ENCODE peak calls at places on chromosomes 11 and 22, in five cellular contexts. J, U, L, B and H are unnamed samples. For H3K27me3 and H3K4me1, the result is how much of the 10 kb centered on the place peaks cover.

GRCh38 chr11:78313898-78314297 is 103.7 kb downstream of the GAB2 start:
- DNase-seq in J (no peak), U (no peak), L (no peak), B (no peak), H (no peak)

GRCh38 chr11:103541186-103541795 is 432.1 kb downstream of the DYNC2H1 start:
- DNase-seq in J (no peak), U (no peak), L (no peak), B (no peak), H (peak)

GRCh38 chr22:47279337-47279736 is 516.9 kb downstream of the TBC1D22A start:
- DNase-seq in J (no peak), U (no peak), L (no peak), B (no peak), H (no peak)

GRCh38 chr11:65019824-65020223 is 5.9 kb downstream of the ARL2 start:
- DNase-seq in J (no peak), U (no peak), L (no peak), B (no peak), H (no peak)

GRCh38 chr11:61727401-61727811 is 25.0 kb upstream of the MYRF start:
- DNase-seq in J (no peak), U (no peak), L (no peak), B (no peak), H (no peak)

GRCh38 chr22:17570851-17571631 is 7.7 kb downstream of the SLC25A18 start:
- DNase-seq in J (peak), U (no peak), L (peak), B (peak), H (no peak)

GRCh38 chr11:109641549-109641948 is 219.6 kb downstream of the C11orf87 start:
- DNase-seq in J (no peak), U (no peak), L (no peak), B (no peak), H (peak)

GRCh38 chr11:10026514-10026913 is 267.5 kb downstream of the SBF2 start:
- DNase-seq in J (no peak), U (no peak), L (no peak), B (no peak), H (no peak)

GRCh38 chr11:26753738-26754504 is 32.1 kb upstream of the SLC5A12 start:
- DNase-seq in J (peak), U (no peak), L (peak), B (no peak), H (peak)

GRCh38 chr22:21921184-21921721 is 31.4 kb downstream of the PPM1F start:
- DNase-seq in J (peak), U (no peak), L (no peak), B (no peak), H (no peak)

GRCh38 chr11:73320786-73321325 is 12.8 kb downstream of the ARHGEF17 start:
- DNase-seq in J (peak), U (no peak), L (no peak), B (no peak), H (no peak)

GRCh38 chr22:49235463-49236300 is 592.0 kb downstream of the BRD1 start:
- DNase-seq in J (no peak), U (no peak), L (no peak), B (peak), H (no peak)

GRCh38 chr11:76152086-76152658 is 54.1 kb downstream of the WNT11 start:
- DNase-seq in J (peak), U (peak), L (peak), B (peak), H (peak)

GRCh38 chr22:20463324-20464095 is 25.9 kb upstream of the SCARF2 start:
- DNase-seq in J (peak), U (no peak), L (no peak), B (no peak), H (peak)

GRCh38 chr11:100892886-100893285 is 205.8 kb downstream of the ARHGAP42 start:
- DNase-seq in J (no peak), U (no peak), L (no peak), B (no peak), H (no peak)

GRCh38 chr22:43101306-43101705 is 9.2 kb upstream of the BIK start:
- DNase-seq in J (no peak), U (no peak), L (peak), B (no peak), H (no peak)

GRCh38 chr11:12777208-12777874 is 103.1 kb downstream of the TEAD1 start:
- DNase-seq in J (no peak), U (no peak), L (no peak), B (no peak), H (no peak)

GRCh38 chr11:102912482-102912830 is 37.7 kb upstream of the MMP12 start:
- DNase-seq in J (no peak), U (no peak), L (no peak), B (no peak), H (no peak)

DNA sequence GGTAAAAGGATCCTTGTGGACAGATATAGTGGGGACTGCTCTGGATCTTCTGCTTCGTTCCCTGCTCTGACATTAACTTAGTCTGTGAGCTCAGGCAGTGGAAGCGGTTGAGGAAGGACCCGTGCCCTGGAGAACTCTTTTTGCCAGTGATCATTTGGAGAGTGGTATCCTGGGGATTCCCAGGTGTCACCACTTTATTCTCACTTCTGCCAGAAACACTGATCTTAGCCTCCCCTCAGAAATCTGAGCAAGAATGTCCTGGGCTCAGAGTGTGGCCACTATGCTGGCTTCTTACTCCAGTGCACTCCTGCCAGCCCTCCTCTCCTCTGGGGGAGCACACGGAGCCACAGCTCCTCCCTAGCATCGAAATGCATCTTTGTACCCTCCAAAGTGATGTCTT is 7.6 kb upstream of the PHOX2A start:
- DNase-seq in J (no peak), U (no peak), L (no peak), B (no peak), H (no peak)
- H3K27me3 ChIP-seq in J (under half), U (under half), L (under half), B (under half), H (under half)

GRCh38 chr22:41915783-41916493 is 1.1 kb upstream of the SHISA8 start:
- DNase-seq in J (no peak), U (no peak), L (no peak), B (no peak), H (no peak)

GRCh38 chr22:41915035-41915782 is at the start of gene SHISA8:
- DNase-seq in J (peak), U (peak), L (peak), B (peak), H (peak)

GRCh38 chr22:41913040-41913719 is 1.7 kb downstream of the SHISA8 start:
- DNase-seq in J (no peak), U (no peak), L (no peak), B (no peak), H (no peak)

GRCh38 chr22:41913842-41914534 is 886 bp downstream of the SHISA8 start:
- DNase-seq in J (no peak), U (no peak), L (no peak), B (no peak), H (no peak)

DNA sequence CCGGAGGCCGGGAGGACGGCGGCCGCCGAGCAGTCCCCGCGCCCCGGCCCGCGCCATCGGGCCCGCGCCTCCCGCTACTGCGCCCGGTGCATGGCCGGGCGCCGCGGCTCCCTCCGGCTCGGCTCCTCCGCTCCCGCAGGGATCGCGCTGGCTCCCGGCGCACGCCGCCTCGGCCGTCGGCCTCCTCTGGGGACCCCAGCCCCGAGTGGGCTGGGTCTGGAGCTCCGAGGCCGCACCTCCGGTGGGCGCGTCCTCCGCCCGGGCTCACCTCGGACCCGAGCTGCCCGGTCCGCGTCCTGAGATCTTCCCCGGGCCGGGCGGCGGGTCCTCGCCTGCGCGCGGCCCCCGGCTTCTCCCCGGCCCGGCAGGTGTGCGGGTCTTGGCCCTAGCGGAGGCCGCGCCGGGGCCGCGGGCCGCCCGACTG is 251 bp downstream of the SHISA8 start:
- DNase-seq in J (no peak), U (no peak), L (no peak), B (no peak), H (no peak)
- H3K27ac ChIP-seq in J (no peak), U (no peak), L (no peak), B (no peak), H (no peak)

DNA sequence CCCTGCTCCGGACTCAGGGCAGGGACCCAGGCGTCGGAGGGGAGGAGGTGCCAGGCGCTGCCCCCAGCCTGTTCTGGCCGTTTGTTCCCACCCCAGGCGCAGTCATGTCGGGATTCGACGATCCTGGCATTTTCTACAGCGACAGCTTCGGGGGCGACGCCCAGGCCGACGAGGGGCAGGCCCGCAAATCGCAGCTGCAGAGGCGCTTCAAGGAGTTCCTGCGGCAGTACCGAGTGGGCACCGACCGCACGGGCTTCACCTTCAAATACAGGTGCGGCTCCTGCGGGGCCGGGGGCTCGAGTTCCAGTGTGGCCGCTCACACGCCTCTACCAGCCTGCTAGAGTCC is 368 bp downstream of the MCM5 start:
- DNase-seq in J (no peak), U (no peak), L (no peak), B (no peak), H (peak)
- H3K4me1 ChIP-seq in J (under half), U (under half), L (under half), B (under half), H (under half)

DNA sequence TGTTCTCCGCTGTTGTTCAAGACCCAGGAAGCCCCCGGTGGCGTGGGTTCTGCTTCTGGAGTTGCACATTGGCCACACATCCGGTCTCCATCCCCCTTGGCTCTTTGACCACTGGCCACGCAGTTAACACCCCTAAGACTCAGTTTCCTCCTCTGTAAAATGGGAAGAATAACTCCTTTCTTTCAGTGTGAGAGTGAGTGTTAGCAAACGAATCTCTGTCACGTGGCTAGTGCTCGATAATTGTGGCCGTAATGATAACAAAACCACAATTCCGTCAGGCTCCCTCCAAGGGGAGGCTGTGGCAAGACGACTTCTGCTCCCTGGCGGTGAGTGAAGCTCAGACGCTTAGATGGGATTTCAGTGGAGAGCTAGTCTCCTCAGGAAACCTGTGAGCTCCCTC is 315.2 kb upstream of the B3GAT1 start:
- DNase-seq in J (no peak), U (no peak), L (no peak), B (no peak), H (no peak)
- H3K27me3 ChIP-seq in J (under half), U (under half), L (under half), B (under half), H (under half)

GRCh38 chr11:82843057-82843795 is 57.0 kb downstream of the PRCP start:
- DNase-seq in J (no peak), U (no peak), L (no peak), B (no peak), H (no peak)
- H3K27ac ChIP-seq in J (no peak), U (no peak), L (no peak), B (no peak), H (no peak)

DNA sequence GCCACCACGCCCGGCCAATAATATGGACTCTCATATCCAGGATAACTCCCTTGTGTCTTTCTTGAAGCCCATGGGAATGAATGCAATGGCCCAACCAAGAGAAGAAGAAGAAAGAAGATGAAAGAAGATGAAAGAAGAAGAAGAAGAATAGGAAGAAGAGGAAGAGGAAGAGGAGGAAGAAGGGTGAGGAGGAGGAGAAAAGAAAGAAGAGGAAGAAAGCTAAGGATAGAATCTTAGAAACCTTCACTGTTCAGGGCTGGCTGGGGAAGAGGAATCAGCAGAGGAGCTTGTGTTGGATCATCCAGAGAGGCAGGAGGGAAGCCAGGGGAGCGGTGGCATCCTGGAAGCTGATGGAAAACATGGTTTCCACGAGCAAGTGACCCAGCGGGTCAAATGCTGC is 28.9 kb downstream of the MCHR1 start:
- DNase-seq in J (no peak), U (no peak), L (no peak), B (no peak), H (no peak)
- H3K4me1 ChIP-seq in J (under half), U (under half), L (under half), B (under half), H (under half)

DNA sequence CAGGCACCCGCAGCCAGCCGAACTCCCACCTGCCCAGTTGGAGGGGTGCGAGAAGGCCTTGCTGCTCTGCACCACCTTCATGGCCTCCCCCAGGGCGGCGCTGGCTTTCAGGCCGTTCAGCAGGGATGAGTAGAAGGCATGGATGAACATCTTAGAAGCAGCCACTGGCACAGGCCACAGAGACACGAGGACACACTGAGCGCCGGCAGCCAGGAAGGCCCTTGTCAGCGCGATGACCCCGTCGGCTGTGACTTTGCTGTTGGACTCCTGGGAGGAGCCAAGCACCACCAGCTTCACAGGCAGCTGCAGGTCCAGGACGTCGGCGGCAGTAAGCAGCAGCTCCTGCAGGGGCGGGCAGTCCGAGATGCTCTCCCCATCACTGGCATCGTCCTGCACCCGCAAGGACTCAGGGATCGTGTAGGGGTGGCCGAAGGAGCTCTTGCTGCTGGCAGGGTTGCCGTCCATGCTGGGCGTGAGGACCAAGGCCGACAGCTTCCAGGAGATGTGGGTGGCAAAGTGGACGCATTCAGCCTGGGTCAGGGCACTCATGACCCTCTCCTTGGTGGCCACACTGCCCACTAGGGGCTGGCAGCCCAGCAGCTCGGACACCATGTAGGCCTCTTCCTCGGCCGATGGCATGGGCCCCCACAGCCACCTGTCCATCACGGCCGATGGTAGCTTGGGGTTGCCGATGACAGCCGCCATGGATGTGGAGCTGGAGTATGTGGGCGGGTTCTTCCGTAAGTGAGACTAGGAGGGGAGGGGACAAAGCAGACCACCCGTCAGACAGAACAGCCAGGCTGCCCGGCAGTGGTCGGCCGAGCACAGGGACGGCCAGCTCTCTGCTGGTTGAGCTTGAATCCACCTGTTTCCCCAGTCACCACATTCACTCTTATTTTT is 79.7 kb upstream of the PITPNB start:
- DNase-seq in J (peak), U (no peak), L (peak), B (no peak), H (no peak)
- H3K27me3 ChIP-seq in J (under half), U (under half), L (under half), B (under half), H (under half)

DNA sequence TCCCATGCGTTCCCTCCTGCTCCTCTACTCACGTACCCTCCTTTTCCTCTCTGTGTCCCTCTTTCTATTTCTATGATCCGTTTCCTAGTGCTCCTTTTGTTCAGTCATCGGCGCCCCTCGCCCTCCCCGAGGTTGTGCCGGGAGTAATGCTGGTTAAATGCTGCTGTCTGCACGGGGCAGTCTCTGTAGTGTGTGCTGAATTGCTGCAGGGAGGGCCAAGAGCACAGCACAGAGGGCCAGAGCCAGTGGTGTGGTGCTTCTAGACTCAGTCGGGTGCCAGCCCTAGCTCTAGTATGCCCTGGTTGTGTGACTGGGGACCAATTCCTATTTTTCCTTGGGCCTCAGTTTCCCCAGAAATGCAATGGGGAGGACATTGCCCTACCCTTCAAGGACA is 98.3 kb downstream of the PKNOX2 start:
- DNase-seq in J (no peak), U (no peak), L (no peak), B (no peak), H (no peak)
- H3K27ac ChIP-seq in J (peak), U (no peak), L (no peak), B (no peak), H (no peak)

DNA sequence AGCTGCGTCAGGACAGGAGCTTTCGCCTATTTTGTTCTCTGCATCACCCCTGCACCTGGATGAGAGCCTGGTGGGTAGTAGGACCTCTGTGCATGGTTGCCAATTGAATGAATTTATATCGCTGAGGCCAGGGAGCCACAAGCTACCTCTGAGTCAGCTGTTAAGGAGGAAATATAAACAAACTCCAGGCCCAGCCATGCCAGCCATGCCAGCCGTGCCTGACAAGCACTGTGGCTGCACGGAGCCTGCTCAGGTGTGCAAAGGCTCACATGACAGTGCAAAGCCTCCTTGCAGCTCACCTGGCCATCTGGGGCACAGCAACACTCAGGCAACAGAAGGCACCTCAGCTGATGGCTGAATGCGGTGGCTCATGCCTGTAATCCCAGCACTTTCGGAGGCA is 33.7 kb upstream of the LINC01488 start:
- DNase-seq in J (no peak), U (no peak), L (peak), B (no peak), H (no peak)
- H3K4me1 ChIP-seq in J (under half), U (under half), L (under half), B (under half), H (under half)

DNA sequence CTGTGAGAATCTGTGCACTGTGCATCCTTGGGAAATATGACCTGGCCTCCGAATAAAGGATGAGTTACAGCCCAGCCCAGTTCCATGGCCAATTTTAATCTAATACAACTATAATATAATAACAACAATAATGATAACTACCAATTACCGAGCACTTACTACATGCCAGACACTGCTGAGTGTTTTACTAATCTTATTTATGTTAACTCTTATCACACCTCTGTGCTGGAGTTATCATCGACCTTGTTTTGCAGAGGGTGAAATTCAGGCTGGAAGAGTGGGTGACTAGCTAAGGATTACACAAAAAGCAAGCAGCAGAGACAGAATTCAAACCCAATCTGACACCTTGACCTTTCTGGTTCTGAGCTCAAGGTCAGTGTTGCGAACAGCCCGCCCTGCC is 83.9 kb downstream of the GALNT18 start:
- DNase-seq in J (no peak), U (no peak), L (no peak), B (no peak), H (no peak)
- H3K27me3 ChIP-seq in J (under half), U (under half), L (under half), B (under half), H (under half)